ENCODE peak calls at places on chromosomes 7 and 10, in eight cellular contexts. Z is stimulated activated CD8-positive, alpha-beta memory T cell treated with anti-CD3 and anti-CD28 coated beads, Interleukin-2, amount 100 ng/mL, for 48 hours; J is astrocyte of the cerebellum; D is stimulated activated CD4-positive, alpha-beta T cell treated with anti-CD3 and anti-CD28 coated beads, TNF-alpha, amount 100 ng/mL, for 4 hours; S is sigmoid colon; O is OCI-LY7; C is fibroblast of lung; H is amniotic stem cell. N is an unnamed sample.

GRCh38 chr10:132007681-132008080 is 26.0 kb upstream of the BNIP3 start:
- DNase-seq in J (no peak), D (no peak), H (no peak), S (no peak), Z (no peak), O (no peak), C (no peak), N (no peak)

GRCh38 chr10:63887026-63887589 is 365.9 kb downstream of the REEP3 start:
- DNase-seq in S (no peak), H (no peak), J (no peak), Z (no peak), O (no peak), C (no peak), D (no peak), N (no peak)

GRCh38 chr10:20976891-20977684 is 80.0 kb upstream of the NEBL start:
- DNase-seq in Z (no peak), O (peak), C (no peak), D (no peak), S (no peak), J (no peak), H (no peak), N (no peak)

GRCh38 chr7:29274156-29275017 is 79.8 kb downstream of the CHN2 start:
- DNase-seq in O (no peak), D (no peak), S (no peak), J (peak), C (peak), H (no peak), Z (no peak), N (no peak)

GRCh38 chr7:18292584-18292983 is 203.0 kb upstream of the HDAC9 start:
- DNase-seq in C (no peak), Z (no peak), D (no peak), H (no peak), O (no peak), J (no peak), S (no peak), N (no peak)

GRCh38 chr10:121900443-121901174 is 27.2 kb downstream of the ATE1 start:
- DNase-seq in S (no peak), O (peak), Z (no peak), C (peak), J (peak), H (peak), D (no peak), N (peak)

GRCh38 chr7:158520825-158521224 is 66.8 kb downstream of the PTPRN2 start:
- DNase-seq in O (no peak), D (no peak), J (no peak), S (no peak), Z (no peak), C (no peak), H (no peak), N (no peak)

GRCh38 chr10:44264244-44264643 is 120.7 kb downstream of the CXCL12 start:
- DNase-seq in O (no peak), J (no peak), C (peak), D (no peak), Z (no peak), S (peak), H (no peak), N (no peak)

GRCh38 chr10:126247454-126247975 is 140.8 kb downstream of the ADAM12 start:
- DNase-seq in S (peak), H (peak), C (peak), O (no peak), Z (no peak), D (no peak), J (peak), N (peak)

N was measured in brain pericyte.